ENCODE peak calls at places on chromosomes 4 and X, in nine cellular contexts. O is fibroblast of mammary gland; Z is PC-3; N is nephron progenitor cell; G is heart left ventricle; M is fibroblast of the aortic adventitia; V is fibroblast of lung; U is ascending aorta; E is activated CD8-positive, alpha-beta T cell treated with anti-CD3 and anti-CD28 coated beads for 36 hours. X is an unnamed sample.

GRCh38 chr4:20960291-20960690 is 260.0 kb downstream of the PACRGL start:
- DNase-seq in O (no peak), Z (no peak), M (no peak), N (no peak), E (no peak), G (no peak), U (no peak), V (no peak), X (no peak)

GRCh38 chrX:41956027-41956426 is 32.7 kb upstream of the CASK start:
- DNase-seq in O (no peak), U (no peak), V (no peak), N (no peak), Z (no peak), E (no peak), G (no peak), M (no peak), X (no peak)

GRCh38 chrX:42615161-42615563 is 162.8 kb downstream of the PPP1R2C start:
- DNase-seq in Z (peak), M (no peak), V (no peak), U (no peak), O (peak), E (peak), N (peak), G (no peak), X (no peak)

GRCh38 chr4:165326831-165327210 is 648 bp upstream of the MSMO1 start:
- DNase-seq in N (peak), U (no peak), M (no peak), Z (peak), E (peak), G (no peak), O (peak), V (no peak), X (no peak)

GRCh38 chr4:2583517-2583916 is 47.1 kb downstream of the FAM193A start:
- DNase-seq in G (no peak), E (no peak), M (peak), Z (peak), O (peak), U (no peak), N (no peak), V (peak), X (no peak)

GRCh38 chrX:71301195-71301924 is at the start of gene ITGB1BP2:
- DNase-seq in G (peak), N (no peak), E (no peak), M (peak), Z (no peak), V (peak), U (no peak), O (peak), X (no peak)

GRCh38 chr4:22170353-22170752 is 221.8 kb upstream of the KCNIP4 start:
- DNase-seq in U (no peak), Z (peak), V (peak), M (peak), G (no peak), O (peak), E (no peak), N (no peak), X (no peak)

GRCh38 chr4:1369484-1370079 is 22.6 kb downstream of the UVSSA start:
- DNase-seq in O (no peak), M (no peak), E (no peak), U (no peak), V (no peak), G (no peak), Z (no peak), N (no peak), X (no peak)

GRCh38 chr4:126850286-126850685 is 782.5 kb upstream of the INTU start:
- DNase-seq in N (no peak), V (peak), O (peak), E (no peak), M (peak), Z (peak), U (no peak), G (no peak), X (no peak)

GRCh38 chrX:8284131-8284530 is 113.1 kb upstream of the VCX2 start:
- DNase-seq in N (no peak), E (no peak), U (no peak), G (no peak), O (peak), M (no peak), Z (peak), V (no peak), X (no peak)

GRCh38 chr4:1080961-1081688 is 32.2 kb downstream of the RNF212 start:
- DNase-seq in M (peak), U (no peak), Z (peak), V (peak), E (peak), O (peak), N (no peak), G (no peak), X (no peak)

GRCh38 chr4:154854362-154854761 is 73.3 kb downstream of the RBM46 start:
- DNase-seq in N (no peak), V (no peak), U (no peak), Z (peak), E (no peak), O (peak), G (no peak), M (peak), X (no peak)

GRCh38 chrX:1027133-1027532 is 185.3 kb downstream of the CRLF2 start:
- DNase-seq in V (no peak), N (no peak), U (no peak), M (no peak), G (no peak), Z (no peak), E (peak), O (no peak), X (no peak)

GRCh38 chr4:127479031-127479622 is 153.6 kb upstream of the INTU start:
- DNase-seq in U (no peak), V (peak), Z (peak), G (no peak), O (peak), E (no peak), M (peak), N (no peak), X (no peak)

DNA sequence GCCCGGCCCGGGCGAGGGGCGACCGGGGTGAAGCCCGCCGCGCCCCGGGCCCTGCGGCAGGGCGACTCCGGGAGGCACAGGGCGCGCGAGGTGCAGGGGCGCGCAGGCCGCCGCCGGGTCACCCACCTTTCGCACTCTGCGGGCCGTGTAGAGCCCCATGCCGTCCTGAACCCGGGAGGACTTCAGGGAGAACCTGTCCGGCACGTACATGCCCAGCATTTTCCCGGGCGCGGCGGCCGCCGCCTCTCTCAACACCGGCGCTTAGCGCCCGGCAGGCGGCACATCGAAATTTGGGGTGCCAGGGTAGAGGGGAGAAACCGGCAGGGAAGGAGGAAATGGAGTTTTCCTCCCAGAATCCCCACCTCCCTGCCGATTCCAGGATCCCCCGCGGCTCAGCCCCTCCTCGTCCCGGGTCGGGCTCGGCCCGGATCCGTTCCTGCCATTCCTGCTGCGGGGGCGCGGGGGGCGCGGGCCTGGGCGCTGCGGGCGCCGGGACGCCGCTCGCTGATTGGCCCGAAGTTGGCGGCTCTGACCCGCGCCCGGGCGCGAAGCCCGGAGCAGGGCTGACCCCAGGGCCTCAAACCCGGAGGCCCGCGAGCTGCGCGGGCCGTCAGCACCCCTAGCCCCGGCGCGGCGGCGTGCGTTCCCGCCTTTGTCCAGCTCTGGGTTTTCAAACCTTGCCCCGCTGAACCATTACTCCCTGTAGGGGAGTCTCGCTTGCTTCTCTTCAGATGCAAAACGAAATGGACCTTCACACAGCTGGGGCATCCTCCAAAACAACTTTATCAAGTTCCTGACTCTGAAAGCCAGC is at the start of gene PRDM5:
- DNase-seq in V (peak), Z (peak), N (peak), G (peak), M (peak), O (peak), U (no peak), E (peak), X (peak)
- TF ChIP-seq CTCF in V (peak), Z (no peak), N (no peak), G (no peak), M (peak), O (peak), U (peak), E (no peak), X (peak)

DNA sequence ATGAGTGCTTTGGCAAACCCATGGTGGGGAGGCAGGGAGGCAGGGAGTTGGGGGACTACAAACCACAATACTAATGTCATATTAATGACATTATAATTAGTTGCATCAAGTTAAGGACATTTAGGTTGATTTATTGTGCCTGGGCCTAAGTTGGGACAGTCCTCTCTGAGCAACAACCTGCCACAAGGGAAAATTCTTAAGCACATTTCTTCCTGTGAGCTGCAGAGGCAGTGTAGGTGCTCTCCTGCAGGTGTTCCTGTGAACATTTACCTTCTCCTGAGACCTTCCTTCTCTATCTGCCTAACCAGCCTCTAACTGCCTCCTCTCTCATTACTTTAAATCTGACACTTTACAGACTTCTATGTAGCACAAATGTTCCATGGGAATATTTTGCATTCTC is 1830.0 kb upstream of the AGA start:
- DNase-seq in E (no peak), N (no peak), V (no peak), Z (no peak), U (no peak), G (no peak), M (no peak), O (no peak), X (no peak)
- TF ChIP-seq CTCF in E (no peak), N (no peak), V (no peak), Z (no peak), U (no peak), G (no peak), M (no peak), O (no peak), X (no peak)

DNA sequence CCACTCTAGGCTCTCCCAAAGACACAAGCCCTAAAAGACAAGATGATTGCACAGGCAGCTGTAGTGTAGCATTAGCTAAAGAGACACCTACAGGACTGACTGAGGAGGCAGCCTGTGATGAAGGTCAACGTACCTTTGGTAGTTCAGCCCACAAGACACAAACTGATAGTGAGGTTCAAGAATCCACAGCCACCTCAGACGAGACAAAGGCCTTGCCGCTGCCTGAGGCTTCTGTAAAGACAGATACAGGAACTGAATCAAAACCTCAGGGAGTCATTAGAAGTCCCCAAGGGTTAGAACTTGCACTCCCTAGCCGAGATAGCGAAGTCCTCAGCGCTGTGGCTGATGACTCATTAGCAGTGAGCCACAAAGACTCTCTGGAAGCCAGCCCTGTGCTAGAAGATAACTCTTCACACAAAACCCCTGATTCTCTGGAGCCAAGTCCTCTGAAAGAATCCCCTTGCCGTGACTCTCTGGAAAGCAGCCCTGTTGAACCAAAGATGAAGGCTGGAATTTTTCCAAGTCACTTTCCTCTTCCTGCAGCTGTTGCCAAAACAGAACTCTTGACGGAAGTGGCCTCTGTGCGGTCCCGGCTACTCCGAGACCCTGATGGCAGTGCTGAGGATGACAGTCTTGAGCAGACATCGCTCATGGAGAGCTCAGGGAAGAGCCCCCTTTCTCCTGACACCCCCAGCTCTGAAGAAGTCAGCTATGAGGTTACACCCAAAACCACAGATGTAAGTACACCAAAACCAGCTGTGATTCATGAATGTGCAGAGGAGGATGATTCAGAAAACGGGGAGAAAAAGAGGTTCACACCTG is 306.3 kb downstream of the ANK2 start:
- DNase-seq in M (peak), U (no peak), N (no peak), V (peak), O (peak), G (peak), Z (peak), E (peak), X (no peak)
- TF ChIP-seq CTCF in M (peak), U (no peak), N (no peak), V (no peak), O (peak), G (no peak), Z (peak), E (peak), X (no peak)

GRCh38 chr4:150722908-150723362 is 141.0 kb downstream of the MAB21L2 start:
- DNase-seq in E (no peak), G (peak), V (no peak), N (no peak), M (peak), Z (peak), U (peak), O (peak), X (no peak)
- TF ChIP-seq CTCF in E (no peak), G (peak), V (no peak), N (no peak), M (no peak), Z (no peak), U (peak), O (peak), X (no peak)

GRCh38 chr4:140643571-140644055 is 74.9 kb upstream of the UCP1 start:
- DNase-seq in O (no peak), V (no peak), U (no peak), N (no peak), E (no peak), Z (no peak), M (no peak), G (no peak), X (no peak)

GRCh38 chr4:140641105-140641555 is 72.4 kb upstream of the UCP1 start:
- DNase-seq in Z (no peak), V (no peak), N (no peak), U (no peak), O (no peak), E (no peak), M (no peak), G (no peak), X (no peak)

GRCh38 chr4:140642674-140643437 is 74.1 kb upstream of the UCP1 start:
- DNase-seq in O (no peak), U (no peak), V (no peak), N (no peak), G (no peak), E (no peak), M (no peak), Z (no peak), X (no peak)

GRCh38 chr4:140640150-140640748 is 71.5 kb upstream of the UCP1 start:
- DNase-seq in E (no peak), U (no peak), G (no peak), N (no peak), M (no peak), Z (no peak), O (no peak), V (no peak), X (no peak)

GRCh38 chr4:140641789-140642439 is 73.2 kb upstream of the UCP1 start:
- DNase-seq in Z (no peak), G (peak), V (no peak), O (peak), E (no peak), N (no peak), M (no peak), U (no peak), X (no peak)
- TF ChIP-seq CTCF in Z (no peak), G (peak), V (peak), O (peak), E (no peak), N (no peak), M (no peak), U (peak), X (no peak)

GRCh38 chr4:52015366-52015765 is 4.8 kb downstream of the LRRC66 start:
- DNase-seq in O (no peak), V (peak), M (peak), G (no peak), E (no peak), N (no peak), Z (peak), U (no peak), X (no peak)
- TF ChIP-seq CTCF in O (no peak), V (no peak), M (no peak), G (peak), E (no peak), N (no peak), Z (peak), U (peak), X (no peak)